ENCODE peak calls at places on chromosomes 5 and 9, in five cellular contexts. G, Z, K, J and A are unnamed samples.

GRCh38 chr9:120914410-120914809 is 12.2 kb downstream of the TRAF1 start:
- DNase-seq in J (no peak), K (no peak), G (no peak), Z (no peak), A (no peak)

GRCh38 chr5:170552486-170553122 is 48.8 kb downstream of the KCNIP1 start:
- DNase-seq in G (peak), J (no peak), Z (no peak), K (no peak), A (peak)

GRCh38 chr9:121545875-121546423 is 46.3 kb upstream of the GGTA1 start:
- DNase-seq in G (peak), K (peak), J (no peak), Z (peak), A (peak)

GRCh38 chr5:140011297-140011802 is 31.7 kb downstream of the NRG2 start:
- DNase-seq in K (no peak), J (no peak), G (peak), Z (no peak), A (no peak)

GRCh38 chr5:96024683-96025475 is 63.2 kb upstream of the ELL2 start:
- DNase-seq in J (no peak), G (no peak), Z (no peak), K (no peak), A (no peak)

GRCh38 chr9:136485049-136485647 is 2.3 kb upstream of the SEC16A start:
- DNase-seq in Z (peak), K (peak), J (peak), G (peak), A (peak)

GRCh38 chr9:14923701-14924100 is 13.5 kb upstream of the FREM1 start:
- DNase-seq in Z (no peak), K (no peak), G (no peak), J (no peak), A (no peak)

GRCh38 chr5:30040483-30041116 is 1152.9 kb upstream of the CDH6 start:
- DNase-seq in J (no peak), Z (no peak), K (peak), G (peak), A (peak)

GRCh38 chr5:6448622-6449464 is at the start of gene UBE2QL1:
- DNase-seq in K (peak), Z (no peak), J (no peak), G (no peak), A (peak)